ENCODE peak calls at places on chromosomes 12 and 14, in ten cellular contexts. L is sigmoid colon, U is stomach, Z is prostate gland, W is breast epithelium, T is HCT116, I is transverse colon, K is spleen, S is upper lobe of left lung, E is suprapubic skin. M is an unnamed sample.

GRCh38 chr14:81401420-81402122 is 1.4 kb upstream of the STON2 start:
- DNase-seq in T (peak; percentile 47), S (no peak), K (no peak), E (no peak), Z (no peak), I (no peak), U (no peak), W (no peak), L (no peak), M (no peak)

GRCh38 chr14:68637106-68638021 is 155.5 kb downstream of the ZFP36L1 start:
- DNase-seq in Z (no peak), E (peak; percentile 67), T (no peak), S (no peak), L (peak; percentile 85), W (peak; percentile 33), I (no peak), K (peak; percentile 40), U (no peak), M (peak; percentile 61)

GRCh38 chr12:67515679-67516363 is 132.7 kb upstream of the DYRK2 start:
- DNase-seq in K (no peak), T (no peak), U (peak; percentile 57), S (no peak), Z (no peak), I (peak; percentile 32), E (no peak), L (no peak), W (no peak), M (no peak)

GRCh38 chr12:571795-572531 is 91.3 kb downstream of the NINJ2 start:
- DNase-seq in Z (no peak), K (no peak), E (no peak), U (peak; percentile 40), I (no peak), S (no peak), W (no peak), L (peak; percentile 65), T (peak; percentile 19), M (no peak)

GRCh38 chr12:120705618-120706017 is 4.6 kb upstream of the UNC119B start:
- DNase-seq in K (no peak), L (no peak), S (no peak), I (no peak), E (no peak), T (no peak), W (no peak), Z (no peak), U (peak; percentile 83), M (no peak)

GRCh38 chr12:6061661-6062060 is 62.8 kb downstream of the VWF start:
- DNase-seq in Z (no peak), S (no peak), T (no peak), I (no peak), K (no peak), E (no peak), W (no peak), L (no peak), U (no peak), M (no peak)

GRCh38 chr12:28268830-28269229 is 78.6 kb downstream of the CCDC91 start:
- DNase-seq in I (no peak), T (no peak), U (no peak), K (no peak), W (no peak), L (no peak), S (no peak), Z (no peak), E (no peak), M (no peak)

GRCh38 chr12:40286583-40286982 is 61.8 kb downstream of the LRRK2 start:
- DNase-seq in U (no peak), S (no peak), K (no peak), I (no peak), T (no peak), Z (no peak), E (no peak), W (no peak), L (no peak), M (no peak)

GRCh38 chr14:34222122-34222521 is 239.9 kb downstream of the SPTSSA start:
- DNase-seq in T (no peak), I (no peak), S (no peak), Z (no peak), W (no peak), L (no peak), E (no peak), U (no peak), K (no peak), M (no peak)

GRCh38 chr14:34219661-34220060 is 242.4 kb downstream of the SPTSSA start:
- DNase-seq in U (no peak), S (no peak), K (no peak), Z (no peak), I (no peak), W (no peak), L (no peak), T (no peak), E (no peak), M (no peak)

GRCh38 chr14:34220921-34221320 is 241.1 kb downstream of the SPTSSA start:
- DNase-seq in Z (no peak), T (no peak), L (no peak), E (no peak), S (no peak), I (no peak), K (no peak), U (no peak), W (no peak), M (no peak)

GRCh38 chr14:34220311-34220710 is 241.7 kb downstream of the SPTSSA start:
- DNase-seq in E (no peak), W (no peak), I (no peak), U (no peak), T (no peak), K (no peak), Z (no peak), L (no peak), S (no peak), M (no peak)

GRCh38 chr14:34218866-34219265 is 243.2 kb downstream of the SPTSSA start:
- DNase-seq in E (no peak), K (no peak), I (no peak), Z (no peak), W (no peak), U (no peak), S (no peak), T (no peak), L (no peak), M (no peak)
- H3K4me1 ChIP-seq in E (no peaks in the 10 kb centered on the region), K (no peaks in the 10 kb centered on the region), I (no peaks in the 10 kb centered on the region), Z (no peaks in the 10 kb centered on the region), W (no peaks in the 10 kb centered on the region), U (peaks cover 23% of the 10 kb centered on the region), S (no peaks in the 10 kb centered on the region), T (no peaks in the 10 kb centered on the region), L (peaks cover 31% of the 10 kb centered on the region), M (no peaks in the 10 kb centered on the region)

GRCh38 chr12:49294804-49295086 is 202 bp upstream of the PRPH start:
- DNase-seq in Z (no peak), U (no peak), T (no peak), E (no peak), W (no peak), S (no peak), I (no peak), K (no peak), L (no peak), M (no peak)

GRCh38 chr12:49295087-49296001 is at the start of gene PRPH:
- DNase-seq in Z (no peak), E (peak; percentile 60), I (no peak), U (no peak), W (no peak), T (no peak), K (peak; percentile 72), L (peak; percentile 58), S (peak; percentile 87), M (no peak)

GRCh38 chr12:49296836-49297694 is 2.1 kb downstream of the PRPH start:
- DNase-seq in T (peak; percentile 62), Z (no peak), S (peak; percentile 82), U (peak; percentile 43), L (peak; percentile 54), I (peak; percentile 63), W (no peak), K (peak; percentile 74), E (no peak), M (no peak)

GRCh38 chr12:49297695-49298060 is 2.7 kb downstream of the PRPH start:
- DNase-seq in W (no peak), L (peak; percentile 32), I (no peak), T (no peak), K (peak; percentile 47), S (no peak), Z (no peak), E (no peak), U (no peak), M (no peak)

DNA sequence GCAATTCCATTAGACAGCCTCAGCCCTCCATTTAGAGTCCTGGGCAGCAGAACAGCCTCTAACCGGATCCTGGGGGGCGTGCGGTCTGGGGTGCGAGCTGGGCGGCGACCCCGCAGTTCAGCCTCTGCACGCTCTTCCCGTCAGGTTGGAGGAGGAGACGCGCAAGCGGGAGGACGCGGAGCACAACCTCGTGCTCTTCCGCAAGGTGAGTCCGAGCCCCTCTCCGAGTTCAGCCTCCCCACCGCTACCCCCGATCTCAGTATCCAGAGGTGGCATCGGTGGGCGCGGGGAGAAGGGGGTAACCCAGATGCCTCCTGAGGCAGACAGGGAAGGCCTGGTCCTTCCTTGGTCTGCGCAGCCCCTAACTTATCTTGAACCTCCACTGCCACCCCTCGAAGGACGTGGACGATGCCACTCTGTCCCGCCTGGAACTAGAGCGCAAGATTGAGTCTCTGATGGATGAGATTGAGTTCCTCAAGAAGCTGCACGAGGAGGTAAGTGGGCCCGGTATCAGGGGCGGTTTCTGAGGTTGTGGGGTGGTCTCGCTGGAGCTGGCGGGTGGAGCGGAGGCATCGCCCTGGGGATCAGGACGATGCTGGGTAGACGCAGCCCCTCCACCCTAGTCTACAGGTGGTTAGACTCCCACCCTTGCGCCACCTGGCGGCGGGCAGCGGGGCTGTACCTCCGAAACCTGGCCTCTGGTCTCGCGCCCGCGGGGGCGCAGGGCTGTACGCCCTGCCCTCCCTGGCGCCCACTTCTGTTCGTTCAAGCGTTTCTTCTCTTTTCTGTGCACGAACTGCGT is 1.3 kb downstream of the PRPH start:
- DNase-seq in L (peak; percentile 57), T (no peak), K (peak; percentile 86), E (peak; percentile 61), U (peak; percentile 57), I (peak; percentile 66), S (peak; percentile 91), W (no peak), Z (no peak), M (no peak)
- H3K27me3 ChIP-seq in L (peaks cover 72% of the 10 kb centered on the region), T (no peaks in the 10 kb centered on the region), K (peaks cover 42% of the 10 kb centered on the region), E (peaks cover 56% of the 10 kb centered on the region), U (peaks cover 84% of the 10 kb centered on the region), I (peaks cover 72% of the 10 kb centered on the region), S (peaks cover 42% of the 10 kb centered on the region), W (peaks cover 50% of the 10 kb centered on the region), Z (peaks cover 21% of the 10 kb centered on the region), M (peaks cover 13% of the 10 kb centered on the region)

DNA sequence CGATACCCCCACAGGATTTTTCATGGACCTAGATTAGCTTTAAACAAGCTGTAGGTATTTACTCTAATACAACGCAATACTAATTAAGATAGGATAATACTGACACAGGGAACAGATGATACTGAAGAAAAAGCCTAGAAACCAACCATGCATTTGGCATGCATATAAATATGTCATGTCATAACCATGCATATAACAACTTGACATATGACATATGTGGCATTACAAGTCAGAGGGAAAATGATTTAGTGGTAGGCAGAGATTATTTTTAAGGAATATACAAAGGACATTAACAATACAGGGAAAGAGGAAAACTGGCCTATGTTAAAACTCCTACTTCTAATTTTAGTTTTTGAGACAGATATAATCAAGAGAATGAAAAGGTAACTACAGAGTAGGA is 27.9 kb downstream of the CAPS2 start:
- DNase-seq in S (no peak), Z (no peak), L (no peak), I (no peak), K (no peak), E (no peak), W (no peak), U (no peak), T (no peak), M (no peak)
- TF ChIP-seq POLR2AphosphoS5 in S (no peak), Z (no peak), L (no peak), I (no peak), K (no peak), E (no peak), W (no peak), U (no peak), T (no peak), M (no peak)

GRCh38 chr12:52160200-52160599 is 31.6 kb downstream of the KRT80 start:
- DNase-seq in K (no peak), L (no peak), I (no peak), U (no peak), E (no peak), S (no peak), T (no peak), W (no peak), Z (no peak), M (no peak)

GRCh38 chr12:52156757-52157565 is 34.9 kb downstream of the KRT80 start:
- DNase-seq in Z (peak; percentile 77), W (peak; percentile 92), U (peak; percentile 85), I (peak; percentile 83), S (no peak), E (peak; percentile 90), K (peak; percentile 89), L (peak; percentile 84), T (no peak), M (no peak)

GRCh38 chr12:52155048-52155868 is 36.6 kb downstream of the KRT80 start:
- DNase-seq in S (no peak), Z (peak; percentile 69), U (no peak), K (peak; percentile 55), E (no peak), I (no peak), T (no peak), W (peak; percentile 84), L (no peak), M (no peak)

GRCh38 chr12:52156310-52156709 is 35.5 kb downstream of the KRT80 start:
- DNase-seq in E (no peak), U (no peak), I (no peak), Z (no peak), L (no peak), K (no peak), T (no peak), S (no peak), W (no peak), M (no peak)

DNA sequence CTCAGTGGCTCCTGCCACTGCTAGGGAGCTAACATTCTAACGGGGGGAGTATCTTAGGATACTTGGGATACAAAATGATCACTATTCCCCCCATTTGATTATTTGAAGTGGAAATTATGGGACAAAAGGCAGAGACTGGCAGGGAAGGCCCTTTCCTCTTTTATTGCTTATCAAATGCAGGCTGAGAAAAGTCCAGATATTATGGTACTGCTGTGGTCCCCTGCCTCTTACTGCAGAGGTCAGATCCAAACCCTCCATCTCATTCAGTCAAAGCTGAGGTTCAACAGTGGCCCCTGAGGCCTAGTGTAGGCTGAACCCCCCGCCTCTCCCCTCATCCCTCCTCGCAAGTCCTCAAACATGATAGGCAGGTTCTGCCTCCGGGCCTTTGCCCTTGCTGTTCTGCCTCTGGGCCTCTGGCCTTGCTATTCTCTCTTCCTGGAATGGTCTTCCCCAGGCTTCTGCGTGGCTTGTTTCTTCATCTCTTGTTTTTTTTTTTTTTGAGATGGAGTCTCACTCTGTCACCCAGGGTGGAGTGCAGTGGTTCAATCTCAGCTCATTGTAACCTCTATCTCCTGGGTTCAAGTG is 34.2 kb downstream of the KRT80 start:
- DNase-seq in Z (no peak), E (no peak), I (no peak), W (no peak), T (no peak), K (no peak), L (no peak), S (no peak), U (no peak), M (no peak)
- H3K4me1 ChIP-seq in Z (no peaks in the 10 kb centered on the region), E (peaks cover 37% of the 10 kb centered on the region), I (peaks cover 12% of the 10 kb centered on the region), W (no peaks in the 10 kb centered on the region), T (peaks cover 64% of the 10 kb centered on the region), K (no peaks in the 10 kb centered on the region), L (no peaks in the 10 kb centered on the region), S (peaks cover 9% of the 10 kb centered on the region), U (peaks cover 2% of the 10 kb centered on the region), M (peaks cover 21% of the 10 kb centered on the region)

M was measured in vagina.